ENCODE peak calls at places on chromosomes 5 and 9, in eight cellular contexts. X is prostate gland, A is A549, R is stomach, P is body of pancreas, T is GM12878, N is tibial nerve, L is uterus. K is an unnamed sample.

GRCh38 chr5:151016700-151017099 is 3.7 kb upstream of the GPX3 start:
- DNase-seq in X (peak), A (no peak), R (no peak), P (no peak), T (no peak), N (peak), L (no peak), K (no peak)

GRCh38 chr9:33225319-33226152 is 14.4 kb upstream of the SPINK4 start:
- DNase-seq in X (peak), A (peak), R (peak), P (peak), T (peak), N (peak), L (peak), K (no peak)

GRCh38 chr5:72166070-72166979 is 59.0 kb downstream of the MAP1B start:
- DNase-seq in X (peak), A (no peak), R (no peak), P (peak), T (no peak), N (peak), L (peak), K (peak)

GRCh38 chr5:172114875-172115422 is 73.1 kb downstream of the STK10 start:
- DNase-seq in X (no peak), A (no peak), R (peak), P (peak), T (peak), N (no peak), L (no peak), K (peak)

GRCh38 chr5:135330798-135331096 is 68.3 kb downstream of the MACROH2A1 start:
- DNase-seq in X (no peak), A (no peak), R (no peak), P (no peak), T (no peak), N (no peak), L (no peak), K (no peak)

GRCh38 chr9:15277400-15278137 is 29.4 kb downstream of the TTC39B start:
- DNase-seq in X (no peak), A (peak), R (no peak), P (no peak), T (no peak), N (no peak), L (no peak), K (no peak)

GRCh38 chr5:172048539-172049101 is 42.2 kb upstream of the FBXW11 start:
- DNase-seq in X (no peak), A (no peak), R (no peak), P (no peak), T (no peak), N (no peak), L (no peak), K (no peak)

GRCh38 chr9:27436234-27436633 is 87.9 kb upstream of the IFNK start:
- DNase-seq in X (peak), A (peak), R (peak), P (peak), T (no peak), N (no peak), L (no peak), K (no peak)

GRCh38 chr5:78649816-78650561 is 1.4 kb upstream of the LHFPL2 start:
- DNase-seq in X (no peak), A (no peak), R (no peak), P (no peak), T (no peak), N (no peak), L (no peak), K (no peak)

GRCh38 chr9:16267336-16268036 is 603.0 kb downstream of the BNC2 start:
- DNase-seq in X (peak), A (peak), R (peak), P (no peak), T (no peak), N (no peak), L (no peak), K (no peak)

GRCh38 chr5:151651997-151652645 is 34.6 kb downstream of the SPARC start:
- DNase-seq in X (peak), A (peak), R (peak), P (peak), T (no peak), N (peak), L (peak), K (no peak)

GRCh38 chr5:138490648-138491283 is 25.5 kb downstream of the EGR1 start:
- DNase-seq in X (no peak), A (no peak), R (no peak), P (no peak), T (no peak), N (no peak), L (no peak), K (no peak)

GRCh38 chr9:119420263-119420662 is 51.0 kb upstream of the BRINP1 start:
- DNase-seq in X (no peak), A (no peak), R (no peak), P (no peak), T (no peak), N (no peak), L (no peak), K (no peak)

GRCh38 chr5:158700231-158700996 is 399.3 kb downstream of the EBF1 start:
- DNase-seq in X (no peak), A (no peak), R (no peak), P (no peak), T (no peak), N (no peak), L (peak), K (no peak)

GRCh38 chr9:122382901-122383850 is 12.4 kb downstream of the PTGS1 start:
- DNase-seq in X (no peak), A (no peak), R (no peak), P (no peak), T (no peak), N (no peak), L (no peak), K (no peak)

GRCh38 chr9:93129691-93130500 is 4.2 kb downstream of the NINJ1 start:
- DNase-seq in X (no peak), A (no peak), R (no peak), P (peak), T (no peak), N (no peak), L (peak), K (no peak)

GRCh38 chr5:85533324-85533723 is 1084.4 kb upstream of the COX7C start:
- DNase-seq in X (no peak), A (no peak), R (no peak), P (no peak), T (no peak), N (no peak), L (no peak), K (no peak)

GRCh38 chr9:135901826-135902225 is 5.5 kb downstream of the CAMSAP1 start:
- DNase-seq in X (no peak), A (no peak), R (no peak), P (no peak), T (no peak), N (no peak), L (no peak), K (no peak)

GRCh38 chr5:138032028-138032571 is 779 bp downstream of the FAM13B start:
- DNase-seq in X (peak), A (no peak), R (peak), P (peak), T (peak), N (peak), L (peak), K (peak)

GRCh38 chr5:135887881-135888614 is 7.6 kb downstream of the IL9 start:
- DNase-seq in X (no peak), A (peak), R (no peak), P (no peak), T (no peak), N (no peak), L (no peak), K (no peak)

GRCh38 chr5:122701640-122702523 is 73.0 kb upstream of the SNX2 start:
- DNase-seq in X (no peak), A (no peak), R (no peak), P (no peak), T (peak), N (no peak), L (no peak), K (no peak)

GRCh38 chr9:75997196-75997595 is 106.7 kb downstream of the PCSK5 start:
- DNase-seq in X (no peak), A (no peak), R (no peak), P (no peak), T (no peak), N (no peak), L (no peak), K (no peak)

GRCh38 chr5:1545798-1546355 is 22.1 kb upstream of the LPCAT1 start:
- DNase-seq in X (no peak), A (no peak), R (no peak), P (no peak), T (no peak), N (no peak), L (no peak), K (no peak)

GRCh38 chr5:32953694-32954093 is 242.6 kb downstream of the NPR3 start:
- DNase-seq in X (no peak), A (no peak), R (no peak), P (no peak), T (no peak), N (no peak), L (no peak), K (no peak)

GRCh38 chr5:78286288-78286687 is 8.2 kb downstream of the AP3B1 start:
- DNase-seq in X (no peak), A (no peak), R (no peak), P (no peak), T (no peak), N (no peak), L (no peak), K (no peak)

GRCh38 chr5:149603210-149603609 is 21.9 kb downstream of the ARHGEF37 start:
- DNase-seq in X (no peak), A (no peak), R (peak), P (no peak), T (no peak), N (no peak), L (no peak), K (no peak)

GRCh38 chr9:3553076-3553765 is 27.4 kb upstream of the RFX3 start:
- DNase-seq in X (no peak), A (no peak), R (no peak), P (no peak), T (no peak), N (no peak), L (no peak), K (no peak)

GRCh38 chr9:135908334-135909204 is 1.2 kb upstream of the CAMSAP1 start:
- DNase-seq in X (no peak), A (no peak), R (no peak), P (no peak), T (no peak), N (no peak), L (no peak), K (no peak)

GRCh38 chr9:112332977-112333638 is at the start of gene PTBP3:
- DNase-seq in X (peak), A (peak), R (peak), P (peak), T (no peak), N (peak), L (peak), K (peak)

GRCh38 chr5:72151169-72151568 is 43.9 kb downstream of the MAP1B start:
- DNase-seq in X (no peak), A (no peak), R (no peak), P (no peak), T (no peak), N (no peak), L (no peak), K (no peak)

GRCh38 chr9:137458194-137459146 is 664 bp downstream of the NSMF start:
- DNase-seq in X (no peak), A (no peak), R (no peak), P (peak), T (no peak), N (no peak), L (peak), K (no peak)

GRCh38 chr9:137457406-137458193 is 1.5 kb downstream of the NSMF start:
- DNase-seq in X (no peak), A (no peak), R (peak), P (peak), T (no peak), N (no peak), L (peak), K (no peak)

GRCh38 chr9:137460363-137461315 is 1.5 kb upstream of the NSMF start:
- DNase-seq in X (no peak), A (no peak), R (no peak), P (no peak), T (no peak), N (no peak), L (peak), K (no peak)

GRCh38 chr9:137459601-137460362 is 648 bp upstream of the NSMF start:
- DNase-seq in X (no peak), A (no peak), R (no peak), P (no peak), T (no peak), N (no peak), L (no peak), K (no peak)

DNA sequence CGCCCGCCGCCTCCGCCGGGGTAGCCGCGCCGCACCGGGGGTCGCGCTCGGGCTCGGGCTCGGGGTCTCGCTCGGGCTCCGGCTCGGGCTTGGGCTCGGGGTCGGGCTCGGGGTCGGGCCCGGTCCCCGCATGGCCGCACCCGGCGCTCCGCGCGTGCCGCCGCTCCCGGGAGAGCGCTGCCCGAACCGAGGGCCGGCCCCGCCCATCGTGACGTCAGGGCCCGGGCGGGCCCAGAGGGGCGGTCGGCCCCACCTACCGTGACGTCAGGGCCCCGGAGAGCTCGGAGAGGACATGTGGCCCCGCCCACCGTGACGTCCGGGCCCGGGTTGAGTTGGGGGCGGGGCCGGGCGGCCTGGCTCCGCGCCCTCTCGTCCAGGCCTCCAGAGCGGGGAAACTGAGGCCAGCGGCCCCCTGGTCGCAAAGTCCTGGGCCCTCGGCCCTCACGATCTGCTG is at the start of gene NSMF:
- DNase-seq in X (peak), A (peak), R (peak), P (peak), T (no peak), N (peak), L (peak), K (peak)
- TF ChIP-seq POLR2A in X (peak), A (peak), R (no peak), P (peak), T (no peak), N (peak), L (peak), K (peak)

GRCh38 chr9:105447814-105448812 is at the start of gene FSD1L:
- DNase-seq in X (peak), A (peak), R (peak), P (peak), T (peak), N (peak), L (peak), K (peak)
- TF ChIP-seq POLR2A in X (no peak), A (peak), R (no peak), P (peak), T (peak), N (no peak), L (peak), K (peak)

DNA sequence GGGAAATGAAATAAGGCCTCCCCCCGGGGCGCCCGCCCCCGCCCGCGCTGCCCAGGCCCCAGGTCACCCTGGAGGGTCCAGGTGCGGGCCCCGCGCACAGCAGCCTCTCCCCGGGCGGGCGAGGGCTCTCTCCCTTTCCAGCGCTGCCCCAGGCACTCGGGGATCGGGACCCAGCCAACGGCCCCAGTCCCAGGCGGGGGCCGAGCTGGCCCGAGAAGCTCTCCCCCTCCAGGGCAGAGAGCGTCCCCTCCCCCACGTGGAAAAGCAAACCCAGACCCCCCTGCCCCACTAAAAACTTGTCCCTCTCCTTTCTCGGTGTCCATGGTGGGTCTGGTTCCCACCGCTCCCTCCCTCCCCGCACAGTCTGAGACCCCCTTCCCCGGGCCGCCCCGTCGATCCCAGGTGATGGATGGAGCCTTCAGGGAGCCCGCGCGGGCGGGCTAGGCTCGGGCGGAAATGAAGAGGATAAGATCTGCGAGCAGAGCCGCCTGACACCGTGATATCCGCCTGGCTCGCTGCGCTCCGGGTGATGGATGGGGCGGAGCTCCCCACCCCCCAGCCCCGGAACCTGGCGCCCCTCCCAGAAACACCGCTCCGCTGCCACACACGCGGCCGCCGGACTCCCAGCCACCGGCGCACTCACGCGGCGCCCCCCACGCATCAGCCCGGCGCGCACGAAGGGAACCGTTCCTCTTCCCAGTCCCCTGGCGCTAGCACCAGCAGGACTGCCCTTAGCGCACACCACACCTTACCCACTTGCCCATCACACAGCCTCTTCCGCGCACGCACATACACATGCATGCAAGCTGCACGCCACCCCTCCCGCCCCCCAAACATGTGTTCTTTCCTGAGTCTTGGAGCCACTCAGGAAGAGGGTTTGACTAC is 81.7 kb upstream of the ZBTB43 start:
- DNase-seq in X (peak), A (no peak), R (peak), P (peak), T (no peak), N (peak), L (peak), K (no peak)
- TF ChIP-seq POLR2A in X (no peak), A (no peak), R (no peak), P (no peak), T (peak), N (no peak), L (no peak), K (no peak)

GRCh38 chr5:93623153-93623552 is 40.1 kb downstream of the NR2F1 start:
- DNase-seq in X (no peak), A (no peak), R (no peak), P (no peak), T (no peak), N (no peak), L (no peak), K (no peak)

GRCh38 chr5:93626801-93627200 is 43.8 kb downstream of the NR2F1 start:
- DNase-seq in X (no peak), A (no peak), R (no peak), P (no peak), T (no peak), N (no peak), L (no peak), K (no peak)

GRCh38 chr5:93620487-93621339 is 37.7 kb downstream of the NR2F1 start:
- DNase-seq in X (peak), A (peak), R (peak), P (peak), T (no peak), N (no peak), L (peak), K (no peak)

GRCh38 chr5:93622240-93622885 is 39.3 kb downstream of the NR2F1 start:
- DNase-seq in X (no peak), A (peak), R (no peak), P (no peak), T (no peak), N (no peak), L (peak), K (no peak)

GRCh38 chr5:93621340-93621872 is 38.4 kb downstream of the NR2F1 start:
- DNase-seq in X (peak), A (peak), R (peak), P (peak), T (no peak), N (peak), L (peak), K (no peak)
- TF ChIP-seq POLR2A in X (no peak), A (no peak), R (no peak), P (peak), T (no peak), N (no peak), L (no peak), K (no peak)

DNA sequence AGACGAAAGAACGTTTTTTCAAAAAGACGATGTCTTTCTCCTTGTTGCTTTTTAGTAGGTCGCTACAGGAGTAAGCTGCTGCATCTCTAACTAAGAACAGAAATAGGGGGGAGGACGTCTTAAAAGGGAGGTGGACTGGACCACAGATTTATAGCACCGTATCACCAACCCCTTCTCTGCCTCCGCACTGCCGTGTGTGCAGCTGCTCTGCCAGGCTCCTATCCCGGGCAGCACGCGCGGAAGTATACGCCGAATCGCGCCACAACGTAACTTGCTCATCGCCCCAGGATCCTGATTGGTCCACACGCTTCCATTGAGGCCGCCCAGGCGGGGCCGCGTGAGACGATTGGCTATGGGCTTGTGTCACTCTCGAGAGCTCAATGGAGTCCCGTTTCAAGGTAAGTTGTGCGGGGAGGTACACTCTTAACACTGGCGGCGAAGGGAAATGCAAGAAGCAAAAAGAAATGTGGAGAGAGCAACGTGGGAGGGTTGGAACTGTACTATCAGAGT is at the start of gene ELAVL2:
- DNase-seq in X (peak), A (peak), R (peak), P (peak), T (peak), N (peak), L (peak), K (peak)
- TF ChIP-seq POLR2A in X (no peak), A (peak), R (no peak), P (peak), T (no peak), N (no peak), L (no peak), K (no peak)

GRCh38 chr9:130782883-130783537 is 52.0 kb upstream of the ABL1 start:
- DNase-seq in X (no peak), A (no peak), R (no peak), P (no peak), T (no peak), N (no peak), L (no peak), K (no peak)

GRCh38 chr9:130785053-130785452 is 50.0 kb upstream of the ABL1 start:
- DNase-seq in X (no peak), A (no peak), R (peak), P (no peak), T (no peak), N (no peak), L (no peak), K (no peak)

GRCh38 chr9:130779153-130779855 is 55.8 kb upstream of the ABL1 start:
- DNase-seq in X (no peak), A (peak), R (no peak), P (no peak), T (no peak), N (no peak), L (peak), K (no peak)

GRCh38 chr9:130780415-130780814 is 54.6 kb upstream of the ABL1 start:
- DNase-seq in X (no peak), A (no peak), R (no peak), P (no peak), T (no peak), N (no peak), L (no peak), K (no peak)

DNA sequence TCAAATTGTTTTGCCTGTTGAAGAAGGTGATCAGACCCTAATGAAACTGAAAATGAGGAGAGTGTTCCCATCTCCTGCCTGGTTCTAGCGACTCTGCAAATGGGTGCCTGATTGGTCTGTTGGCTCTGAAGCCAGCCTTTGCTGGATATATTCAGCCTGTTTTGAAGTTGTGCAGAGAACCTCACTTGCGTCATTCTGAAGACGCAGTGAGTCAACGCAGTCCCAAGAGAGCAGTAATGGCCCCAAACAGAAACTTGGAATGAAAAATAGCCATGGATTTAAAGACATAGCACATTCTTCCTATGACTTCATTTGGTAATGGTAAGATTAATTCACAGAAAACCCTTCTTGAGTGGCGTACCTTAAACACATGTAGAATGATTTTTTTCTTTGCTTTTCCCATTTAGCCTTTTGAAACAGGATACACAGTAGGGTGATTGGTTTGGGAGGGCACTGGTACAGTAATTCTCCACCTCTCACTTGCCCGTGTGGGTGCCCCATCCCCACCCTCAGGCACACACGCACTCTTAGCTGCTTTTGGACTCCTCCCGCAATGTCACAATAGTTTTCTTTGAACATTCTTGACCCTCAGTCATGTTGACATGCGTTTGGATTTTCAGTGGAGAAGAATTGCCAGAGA is 54.1 kb upstream of the ABL1 start:
- DNase-seq in X (no peak), A (peak), R (no peak), P (peak), T (no peak), N (peak), L (peak), K (no peak)
- TF ChIP-seq POLR2A in X (no peak), A (no peak), R (no peak), P (peak), T (no peak), N (peak), L (peak), K (peak)